ENCODE peak calls at places on chromosomes 7 and 10, in seven cellular contexts. S is activated CD8-positive, alpha-beta T cell treated with anti-CD3 and anti-CD28 coated beads for 36 hours; U is heart right ventricle; Z is GM23338; P is astrocyte of the cerebellum; N is AG10803; I is OCI-LY7. E is an unnamed sample.
A peak's percentile ranks its signal among the peaks of the same experiment; 100 is the strongest.

GRCh38 chr10:14953452-14954000 is 370 bp downstream of the DCLRE1C start:
- DNase-seq in S (no peak), U (no peak), Z (peak; percentile 59), P (peak; percentile 34), N (peak; percentile 68), I (peak; percentile 62), E (peak; percentile 18)

GRCh38 chr10:102713483-102713813 is 749 bp downstream of the ARL3 start:
- DNase-seq in S (no peak), U (no peak), Z (no peak), P (no peak), N (peak; percentile 24), I (no peak), E (no peak)

GRCh38 chr10:17802350-17802749 is 6.8 kb upstream of the MRC1 start:
- DNase-seq in S (no peak), U (no peak), Z (no peak), P (no peak), N (no peak), I (no peak), E (no peak)

GRCh38 chr10:51073461-51074237 is 638 bp upstream of the PRKG1 start:
- DNase-seq in S (peak; percentile 3), U (peak; percentile 21), Z (peak; percentile 69), P (no peak), N (peak; percentile 31), I (no peak), E (no peak)

GRCh38 chr7:92754756-92755581 is 81.4 kb downstream of the CDK6 start:
- DNase-seq in S (no peak), U (no peak), Z (no peak), P (no peak), N (peak; percentile 75), I (no peak), E (no peak)

GRCh38 chr7:150399861-150400778 is 21.0 kb downstream of the ZNF775 start:
- DNase-seq in S (no peak), U (no peak), Z (no peak), P (no peak), N (peak; percentile 26), I (no peak), E (no peak)

GRCh38 chr10:14585287-14586193 is 189.2 kb downstream of the FAM107B start:
- DNase-seq in S (no peak), U (no peak), Z (peak; percentile 36), P (no peak), N (no peak), I (no peak), E (no peak)

GRCh38 chr7:105277341-105277740 is 111.4 kb downstream of the SRPK2 start:
- DNase-seq in S (no peak), U (no peak), Z (no peak), P (peak; percentile 77), N (no peak), I (no peak), E (no peak)

GRCh38 chr10:58950618-58951017 is 225.8 kb upstream of the PHYHIPL start:
- DNase-seq in S (no peak), U (no peak), Z (no peak), P (no peak), N (peak; percentile 50), I (no peak), E (no peak)

GRCh38 chr7:22581099-22581498 is 81.1 kb upstream of the STEAP1B start:
- DNase-seq in S (no peak), U (no peak), Z (no peak), P (no peak), N (no peak), I (no peak), E (no peak)

GRCh38 chr10:113470372-113471240 is 82.2 kb upstream of the HABP2 start:
- DNase-seq in S (no peak), U (no peak), Z (no peak), P (no peak), N (no peak), I (no peak), E (no peak)

GRCh38 chr7:104363355-104363754 is 35.0 kb downstream of the LHFPL3 start:
- DNase-seq in S (no peak), U (no peak), Z (peak; percentile 22), P (no peak), N (no peak), I (no peak), E (no peak)

GRCh38 chr7:114422478-114423217 is 8.0 kb downstream of the FOXP2 start:
- DNase-seq in S (no peak), U (no peak), Z (peak; percentile 46), P (no peak), N (no peak), I (no peak), E (no peak)

GRCh38 chr10:1575481-1576244 is 161.7 kb downstream of the ADARB2 start:
- DNase-seq in S (no peak), U (no peak), Z (no peak), P (no peak), N (no peak), I (peak; percentile 11), E (no peak)

GRCh38 chr10:13816195-13816926 is 229.6 kb downstream of the PRPF18 start:
- DNase-seq in S (no peak), U (peak; percentile 79), Z (no peak), P (peak; percentile 97), N (peak; percentile 66), I (no peak), E (peak; percentile 96)

GRCh38 chr10:85045046-85045445 is 716.7 kb downstream of the CCSER2 start:
- DNase-seq in S (no peak), U (no peak), Z (no peak), P (no peak), N (no peak), I (no peak), E (no peak)

GRCh38 chr10:85043207-85043606 is 714.8 kb downstream of the CCSER2 start:
- DNase-seq in S (no peak), U (no peak), Z (no peak), P (no peak), N (no peak), I (no peak), E (no peak)

GRCh38 chr10:85047979-85048378 is 719.6 kb downstream of the CCSER2 start:
- DNase-seq in S (no peak), U (no peak), Z (no peak), P (no peak), N (no peak), I (no peak), E (no peak)

GRCh38 chr10:85048644-85049043 is 720.3 kb downstream of the CCSER2 start:
- DNase-seq in S (no peak), U (no peak), Z (no peak), P (no peak), N (no peak), I (no peak), E (no peak)

GRCh38 chr10:85047170-85047834 is 718.9 kb downstream of the CCSER2 start:
- DNase-seq in S (no peak), U (no peak), Z (no peak), P (no peak), N (no peak), I (no peak), E (no peak)
- TF ChIP-seq CTCF in S (no peak), U (no peak), Z (no peak), P (no peak), N (no peak), I (no peak), E (no peak)

DNA sequence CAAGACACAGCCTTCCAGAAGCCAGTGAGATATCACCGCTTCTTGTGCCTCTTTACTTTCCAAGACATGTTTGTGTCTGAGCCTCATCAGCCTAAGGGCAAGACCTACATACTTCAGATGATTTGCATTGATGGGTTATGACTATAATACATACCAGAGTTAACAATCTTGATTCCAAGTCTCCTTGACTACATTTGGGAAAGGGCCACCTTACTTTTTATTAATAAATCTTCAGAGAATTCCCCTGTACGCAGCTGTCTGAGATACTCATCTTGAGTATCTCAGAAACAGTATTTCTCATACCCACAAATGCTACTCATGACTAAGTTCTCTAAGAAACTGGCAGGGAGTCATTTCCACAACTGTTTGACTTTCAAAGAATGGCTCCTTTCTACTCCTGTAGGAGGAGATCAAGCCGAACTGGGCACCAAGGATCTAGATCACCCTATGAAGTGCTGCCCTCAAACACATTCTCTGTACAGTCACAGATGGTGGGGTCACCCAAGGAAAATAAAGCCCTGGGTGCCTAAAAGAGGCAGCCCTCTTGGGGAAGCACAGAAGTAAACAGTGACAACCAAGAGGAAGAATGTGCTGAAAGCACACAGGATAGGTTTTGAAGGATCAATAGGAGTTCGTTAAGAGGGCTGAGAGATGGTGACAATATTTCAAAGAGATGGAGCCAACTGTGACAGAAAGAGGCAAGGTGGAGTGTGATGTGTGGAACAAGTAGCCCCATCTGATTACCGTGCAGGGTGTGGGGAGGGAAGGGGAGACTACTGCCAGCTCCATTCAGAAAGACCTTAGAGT is 138.9 kb downstream of the JAZF1 start:
- DNase-seq in S (no peak), U (no peak), Z (no peak), P (no peak), N (peak; percentile 99), I (no peak), E (peak; percentile 54)
- TF ChIP-seq CTCF in S (no peak), U (no peak), Z (no peak), P (no peak), N (peak; percentile 16), I (no peak), E (no peak)

DNA sequence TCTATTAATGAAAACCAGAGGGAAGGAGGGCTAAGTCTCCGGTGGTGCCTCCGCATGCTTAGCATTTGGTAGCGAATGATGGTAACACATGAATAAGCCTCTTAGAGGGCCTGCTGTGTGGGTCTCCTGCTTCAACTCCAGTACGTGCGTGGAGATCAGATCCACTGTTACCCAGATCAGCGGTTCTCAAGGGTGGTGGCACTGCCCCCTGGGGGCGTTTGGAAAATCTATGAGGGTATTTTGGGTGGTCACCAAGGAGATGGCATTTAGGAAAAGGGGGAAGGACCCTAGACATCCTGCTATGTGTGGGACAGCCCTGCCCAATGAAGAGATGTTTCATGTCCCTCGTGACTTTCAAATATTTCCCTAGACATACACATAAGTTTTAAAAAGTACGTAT is 57.1 kb upstream of the TM9SF3 start:
- DNase-seq in S (no peak), U (no peak), Z (no peak), P (no peak), N (no peak), I (no peak), E (no peak)
- TF ChIP-seq CTCF in S (peak; percentile 26), U (no peak), Z (peak; percentile 20), P (no peak), N (no peak), I (peak; percentile 54), E (no peak)

GRCh38 chr7:156579566-156579965 is 61.0 kb upstream of the RNF32 start:
- DNase-seq in S (no peak), U (no peak), Z (peak; percentile 44), P (no peak), N (no peak), I (no peak), E (no peak)

GRCh38 chr7:156580036-156580435 is 60.5 kb upstream of the RNF32 start:
- DNase-seq in S (no peak), U (no peak), Z (no peak), P (no peak), N (no peak), I (no peak), E (no peak)

GRCh38 chr7:156578978-156579430 is 61.6 kb upstream of the RNF32 start:
- DNase-seq in S (no peak), U (no peak), Z (peak; percentile 60), P (no peak), N (no peak), I (no peak), E (no peak)

GRCh38 chr7:156577645-156578577 is 62.7 kb upstream of the RNF32 start:
- DNase-seq in S (no peak), U (no peak), Z (no peak), P (no peak), N (no peak), I (no peak), E (no peak)

DNA sequence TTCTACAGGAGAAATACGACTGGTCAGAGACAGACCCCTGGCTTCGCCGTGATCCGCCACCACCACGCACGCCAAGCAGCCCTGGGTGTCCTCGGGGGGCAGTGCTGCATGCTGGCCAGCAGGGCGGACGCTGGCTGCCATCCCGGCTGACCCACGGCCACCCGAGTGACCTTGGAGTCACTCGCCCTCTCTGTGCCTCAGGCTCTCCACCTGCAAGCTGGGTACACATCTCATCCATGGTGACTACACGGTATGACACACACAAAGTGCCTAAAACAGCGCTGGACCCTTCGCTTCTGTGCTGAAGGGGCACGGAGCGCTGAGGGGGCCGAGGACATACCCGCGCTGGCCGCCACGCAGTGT is 62.0 kb upstream of the RNF32 start:
- DNase-seq in S (no peak), U (no peak), Z (peak; percentile 56), P (no peak), N (no peak), I (no peak), E (no peak)
- TF ChIP-seq CTCF in S (no peak), U (no peak), Z (peak; percentile 37), P (no peak), N (no peak), I (no peak), E (no peak)

E was measured in AG09319.